ENCODE peak calls at places on chromosomes 7 and 10, in seven cellular contexts. X is heart right ventricle, G is GM10248, D is cardiac fibroblast, T is Calu3, P is RWPE1, H is HCT116. O is an unnamed sample.

GRCh38 chr7:44622342-44623151 is 16.1 kb downstream of the OGDH start:
- DNase-seq in X (no peak), G (peak), T (no peak), P (peak), D (peak), H (no peak), O (no peak)

GRCh38 chr10:121974019-121974534 is 940 bp downstream of the NSMCE4A start:
- DNase-seq in H (no peak), P (no peak), G (no peak), D (no peak), X (no peak), T (no peak), O (no peak)

GRCh38 chr10:72106896-72107295 is 18.5 kb upstream of the SPOCK2 start:
- DNase-seq in H (no peak), T (no peak), D (no peak), G (no peak), X (no peak), P (no peak), O (no peak)

GRCh38 chr10:190216-190615 is 55.0 kb downstream of the ZMYND11 start:
- DNase-seq in T (no peak), X (no peak), D (no peak), P (no peak), H (no peak), G (no peak), O (no peak)

GRCh38 chr10:71921319-71922027 is 42.7 kb upstream of the CHST3 start:
- DNase-seq in G (no peak), X (peak), D (no peak), H (no peak), T (peak), P (no peak), O (no peak)

GRCh38 chr7:96310106-96310505 is 11.8 kb downstream of the SLC25A13 start:
- DNase-seq in T (no peak), X (no peak), G (no peak), D (peak), P (no peak), H (no peak), O (no peak)

GRCh38 chr7:108459922-108460551 is 3.8 kb upstream of the NRCAM start:
- DNase-seq in P (peak), D (peak), T (peak), H (peak), G (peak), X (no peak), O (peak)

GRCh38 chr10:61859786-61860185 is 41.7 kb upstream of the ARID5B start:
- DNase-seq in D (no peak), P (no peak), G (no peak), T (no peak), H (no peak), X (no peak), O (no peak)

GRCh38 chr7:69989551-69989950 is 391.3 kb downstream of the AUTS2 start:
- DNase-seq in D (no peak), X (no peak), H (no peak), T (no peak), G (no peak), P (no peak), O (no peak)

DNA sequence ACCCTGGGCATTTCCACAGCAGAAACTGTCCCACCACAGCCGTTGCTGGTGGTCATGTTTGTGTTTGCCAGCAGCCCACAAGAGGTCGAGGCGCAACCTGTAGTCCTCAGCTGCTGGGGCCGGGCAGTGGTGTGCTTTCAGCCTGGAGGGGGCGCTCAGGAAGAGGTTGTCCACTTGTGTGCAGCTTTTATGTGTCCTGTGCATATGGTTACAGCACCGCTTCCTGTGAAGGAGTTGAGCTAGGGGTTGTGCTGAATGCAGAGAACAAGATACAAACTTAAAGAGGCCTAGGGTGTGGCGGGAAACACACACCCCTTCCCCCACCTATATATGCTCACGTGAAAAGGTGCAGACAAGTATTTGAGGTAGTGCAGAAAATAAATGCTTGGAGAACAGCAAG is 29.5 kb upstream of the PFKFB3 start:
- DNase-seq in H (no peak), P (no peak), G (no peak), X (no peak), T (no peak), D (no peak), O (peak)
- TF ChIP-seq CTCF in H (no peak), P (no peak), G (peak), X (no peak), T (peak), D (peak), O (no peak)

DNA sequence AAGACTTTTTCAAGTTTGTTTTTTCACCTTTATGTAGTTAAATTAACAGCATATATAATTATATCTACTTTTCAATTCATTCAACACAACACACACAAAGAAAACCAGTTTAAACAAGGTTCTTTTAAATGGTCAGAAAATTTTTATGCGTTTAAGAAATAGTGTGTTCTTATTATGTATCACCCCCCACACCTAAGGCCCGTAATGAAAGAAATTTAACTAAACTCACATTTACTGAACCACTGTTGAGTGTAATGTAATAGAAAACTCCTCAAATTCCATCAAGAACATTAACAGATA is 19.0 kb upstream of the ITGB8 start:
- DNase-seq in G (no peak), P (no peak), T (no peak), X (no peak), D (no peak), H (no peak), O (no peak)
- TF ChIP-seq CTCF in G (no peak), P (no peak), T (peak), X (no peak), D (no peak), H (no peak), O (peak)

GRCh38 chr10:70537398-70538194 is 59.0 kb downstream of the PALD1 start:
- DNase-seq in D (no peak), X (no peak), H (no peak), T (peak), G (no peak), P (peak), O (peak)
- TF ChIP-seq CTCF in D (peak), X (no peak), H (peak), T (peak), G (peak), P (peak), O (no peak)

GRCh38 chr10:96586419-96587254 is at the start of gene TM9SF3:
- DNase-seq in T (peak), H (peak), D (peak), G (peak), X (peak), P (peak), O (peak)
- TF ChIP-seq CTCF in T (no peak), H (no peak), D (no peak), G (no peak), X (no peak), P (no peak), O (no peak)

DNA sequence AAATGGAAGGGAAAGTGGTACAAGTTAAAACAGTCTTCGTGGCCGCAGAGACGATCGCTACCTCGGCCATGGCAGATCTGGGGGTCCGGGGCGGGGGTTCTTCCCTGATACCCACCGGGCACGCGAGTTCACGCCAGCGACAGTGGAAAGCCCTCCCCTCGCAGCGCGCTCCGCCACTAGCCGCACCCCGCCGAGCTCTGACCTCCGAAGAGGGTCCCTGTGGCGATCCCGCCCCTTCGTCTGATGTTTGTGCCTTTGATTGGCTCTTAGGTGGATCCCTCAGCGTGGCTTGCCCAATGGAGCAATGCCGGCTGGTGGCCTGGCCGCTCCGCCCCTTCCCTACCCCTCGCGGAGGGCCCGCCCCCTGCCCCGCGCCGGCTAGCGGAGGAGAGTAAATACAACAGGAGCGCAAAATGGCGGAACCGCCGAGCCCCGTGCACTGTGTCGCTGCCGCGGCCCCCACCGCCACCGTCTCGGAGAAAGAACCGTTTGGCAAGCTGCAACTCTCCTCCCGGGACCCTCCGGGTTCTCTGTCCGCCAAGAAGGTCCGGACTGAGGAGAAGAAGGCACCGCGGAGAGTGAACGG is at the start of gene RSBN1L:
- DNase-seq in D (peak), P (peak), H (peak), X (peak), G (peak), T (peak), O (peak)
- TF ChIP-seq CTCF in D (peak), P (peak), H (no peak), X (peak), G (peak), T (no peak), O (no peak)

GRCh38 chr10:68988530-68989316 is at the start of gene KIFBP:
- DNase-seq in H (peak), P (peak), X (peak), D (peak), G (peak), T (peak), O (peak)
- TF ChIP-seq CTCF in H (peak), P (peak), X (no peak), D (peak), G (peak), T (peak), O (no peak)

GRCh38 chr10:106722524-106722923 is 442.0 kb downstream of the SORCS1 start:
- DNase-seq in D (no peak), H (no peak), P (peak), T (no peak), X (no peak), G (no peak), O (no peak)
- TF ChIP-seq CTCF in D (no peak), H (no peak), P (no peak), T (no peak), X (no peak), G (no peak), O (peak)

GRCh38 chr10:34526186-34526585 is 288.9 kb downstream of the PARD3 start:
- DNase-seq in H (no peak), T (no peak), D (peak), X (no peak), P (no peak), G (no peak), O (no peak)

GRCh38 chr10:34524369-34525091 is 290.6 kb downstream of the PARD3 start:
- DNase-seq in G (no peak), P (no peak), H (no peak), X (no peak), T (no peak), D (no peak), O (no peak)

GRCh38 chr10:34528320-34528719 is 286.8 kb downstream of the PARD3 start:
- DNase-seq in H (peak), D (peak), P (peak), G (no peak), T (peak), X (no peak), O (no peak)

GRCh38 chr10:34530778-34531177 is 284.3 kb downstream of the PARD3 start:
- DNase-seq in P (no peak), H (no peak), X (no peak), G (no peak), D (no peak), T (no peak), O (no peak)

DNA sequence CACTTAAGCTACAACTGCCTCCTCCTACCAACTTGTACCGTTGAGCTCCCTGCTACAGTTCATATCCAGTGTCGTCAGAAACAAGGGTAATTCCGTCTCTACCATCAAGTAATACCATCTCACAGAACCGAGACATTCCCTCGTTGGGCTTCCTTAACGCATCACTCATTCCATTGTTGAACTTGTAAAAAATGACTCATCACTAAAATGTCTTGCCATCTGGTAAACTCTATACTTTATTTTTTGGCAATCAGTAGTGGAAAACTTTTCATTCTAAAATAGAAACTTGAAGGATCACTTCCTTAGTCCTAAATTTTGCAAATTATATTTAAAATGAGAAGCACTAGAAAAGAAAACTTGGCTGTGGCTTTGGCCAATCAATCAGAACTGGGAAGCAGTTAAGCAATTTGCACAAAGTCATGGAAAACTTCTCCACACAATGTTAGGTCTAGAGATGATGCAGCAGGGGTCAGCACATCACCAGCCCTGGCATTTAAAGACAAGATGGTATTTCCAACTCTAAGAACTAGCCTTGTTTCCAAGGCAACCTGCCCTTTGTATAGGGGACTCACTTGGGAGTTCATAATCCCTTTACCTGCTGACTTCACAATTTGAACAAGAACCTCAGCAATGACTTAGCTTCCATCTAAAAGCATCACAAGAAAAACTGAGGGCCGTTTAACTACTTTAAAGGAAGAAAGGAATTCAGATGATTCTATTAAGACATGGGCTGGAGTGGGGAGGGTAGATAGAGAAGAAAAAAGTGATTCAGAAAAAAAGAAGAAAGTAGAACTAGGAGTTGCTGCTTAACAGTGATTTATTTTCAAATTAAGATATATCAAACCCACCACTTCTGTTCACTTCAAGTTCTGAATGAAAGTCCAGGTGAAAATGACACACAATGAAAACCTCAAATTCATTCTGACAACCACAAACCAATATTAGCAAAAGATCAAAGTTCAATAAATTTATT is 288.1 kb downstream of the PARD3 start:
- DNase-seq in P (peak), G (no peak), T (no peak), H (peak), X (no peak), D (peak), O (no peak)
- TF ChIP-seq CTCF in P (peak), G (no peak), T (no peak), H (peak), X (no peak), D (peak), O (no peak)

O was measured in endothelial cell.